ENCODE peak calls at places on chromosomes 4 and X, in five cellular contexts. V, D, Z, I and P are unnamed samples.
A peak's percentile ranks its signal among the peaks of the same experiment; 100 is the strongest.

GRCh38 chr4:159564615-159565014 is 461.7 kb downstream of the RAPGEF2 start:
- DNase-seq in V (peak; percentile 71), D (no peak), Z (no peak), I (no peak), P (peak; percentile 28)

GRCh38 chrX:119427024-119427794 is 28.1 kb downstream of the SLC25A43 start:
- DNase-seq in V (peak; percentile 75), D (no peak), Z (peak; percentile 9), I (no peak), P (peak; percentile 19)

GRCh38 chrX:154751669-154752271 is 893 bp upstream of the GAB3 start:
- DNase-seq in V (no peak), D (peak; percentile 29), Z (no peak), I (no peak), P (no peak)

GRCh38 chr4:41428205-41428940 is 109.6 kb upstream of the LIMCH1 start:
- DNase-seq in V (no peak), D (no peak), Z (no peak), I (no peak), P (no peak)

GRCh38 chrX:132833373-132833772 is 125.1 kb downstream of the HS6ST2 start:
- DNase-seq in V (no peak), D (peak; percentile 20), Z (no peak), I (peak; percentile 1), P (no peak)

GRCh38 chr4:115090483-115091075 is 22.8 kb downstream of the NDST4 start:
- DNase-seq in V (no peak), D (peak; percentile 62), Z (no peak), I (peak; percentile 4), P (no peak)

GRCh38 chrX:95762716-95763115 is 921.9 kb upstream of the DIAPH2 start:
- DNase-seq in V (no peak), D (peak; percentile 46), Z (no peak), I (no peak), P (no peak)

GRCh38 chr4:108135549-108136209 is 33.1 kb downstream of the LEF1 start:
- DNase-seq in V (no peak), D (no peak), Z (no peak), I (no peak), P (no peak)

GRCh38 chr4:176230827-176231226 is 35.4 kb upstream of the SPATA4 start:
- DNase-seq in V (no peak), D (no peak), Z (no peak), I (no peak), P (no peak)

GRCh38 chr4:60241886-60242285 is 958.2 kb upstream of the ADGRL3 start:
- DNase-seq in V (no peak), D (peak; percentile 38), Z (no peak), I (no peak), P (no peak)

GRCh38 chr4:158940276-158940675 is 162.6 kb upstream of the RAPGEF2 start:
- DNase-seq in V (no peak), D (no peak), Z (no peak), I (no peak), P (no peak)

GRCh38 chr4:124139044-124139443 is 573.5 kb downstream of the ANKRD50 start:
- DNase-seq in V (no peak), D (no peak), Z (no peak), I (no peak), P (no peak)

GRCh38 chrX:123884809-123885408 is 25.1 kb downstream of the XIAP start:
- DNase-seq in V (no peak), D (peak; percentile 49), Z (no peak), I (peak; percentile 60), P (peak; percentile 72)

GRCh38 chrX:25156323-25156722 is 140.6 kb upstream of the ARX start:
- DNase-seq in V (no peak), D (no peak), Z (no peak), I (no peak), P (no peak)

GRCh38 chrX:39946822-39947221 is 150.9 kb downstream of the BCOR start:
- DNase-seq in V (no peak), D (no peak), Z (no peak), I (no peak), P (no peak)

GRCh38 chrX:20315140-20315539 is 48.4 kb upstream of the RPS6KA3 start:
- DNase-seq in V (no peak), D (no peak), Z (no peak), I (no peak), P (no peak)

GRCh38 chr4:96894621-96895020 is 1054.7 kb downstream of the PDHA2 start:
- DNase-seq in V (no peak), D (no peak), Z (no peak), I (no peak), P (no peak)

GRCh38 chr4:86543560-86544312 is 50.4 kb upstream of the PTPN13 start:
- DNase-seq in V (no peak), D (no peak), Z (no peak), I (no peak), P (no peak)

GRCh38 chr4:41757521-41758156 is 9.1 kb upstream of the PHOX2B start:
- DNase-seq in V (no peak), D (no peak), Z (no peak), I (no peak), P (no peak)

GRCh38 chrX:39721570-39722279 is 376.0 kb downstream of the BCOR start:
- DNase-seq in V (no peak), D (no peak), Z (no peak), I (no peak), P (no peak)

GRCh38 chr4:38366451-38366850 is 297.5 kb upstream of the KLF3 start:
- DNase-seq in V (no peak), D (peak; percentile 3), Z (no peak), I (no peak), P (no peak)

GRCh38 chr4:33746979-33747378 is 2497.3 kb downstream of the ARAP2 start:
- DNase-seq in V (no peak), D (no peak), Z (no peak), I (no peak), P (no peak)

GRCh38 chr4:36399762-36400353 is 118.4 kb downstream of the DTHD1 start:
- DNase-seq in V (peak; percentile 76), D (peak; percentile 37), Z (no peak), I (no peak), P (peak; percentile 75)

GRCh38 chrX:15336023-15336413 is 695 bp upstream of the PIGA start:
- DNase-seq in V (no peak), D (peak; percentile 26), Z (no peak), I (peak; percentile 44), P (no peak)

GRCh38 chr4:168273838-168274237 is 44.7 kb downstream of the DDX60 start:
- DNase-seq in V (no peak), D (no peak), Z (no peak), I (no peak), P (no peak)

GRCh38 chrX:51862920-51863319 is 30.5 kb upstream of the MAGED1 start:
- DNase-seq in V (no peak), D (no peak), Z (no peak), I (no peak), P (no peak)

GRCh38 chr4:109811707-109812106 is 3.9 kb upstream of the GAR1 start:
- DNase-seq in V (no peak), D (no peak), Z (no peak), I (no peak), P (no peak)

GRCh38 chr4:67940505-67940904 is 22.8 kb downstream of the TMPRSS11A start:
- DNase-seq in V (no peak), D (no peak), Z (no peak), I (no peak), P (no peak)

GRCh38 chr4:182808673-182809416 is 108.3 kb downstream of the DCTD start:
- DNase-seq in V (no peak), D (no peak), Z (no peak), I (no peak), P (no peak)

GRCh38 chr4:3660928-3661515 is 105.2 kb upstream of the ADRA2C start:
- DNase-seq in V (no peak), D (no peak), Z (no peak), I (no peak), P (peak; percentile 19)

GRCh38 chr4:101790521-101791188 is at the start of gene BANK1:
- DNase-seq in V (peak; percentile 91), D (peak; percentile 73), Z (no peak), I (peak; percentile 11), P (peak; percentile 63)

GRCh38 chr4:99816611-99817309 is at the start of gene DAPP1:
- DNase-seq in V (peak; percentile 94), D (no peak), Z (no peak), I (no peak), P (peak; percentile 62)

GRCh38 chr4:165605811-165606210 is 227.0 kb downstream of the CPE start:
- DNase-seq in V (no peak), D (no peak), Z (no peak), I (no peak), P (no peak)

GRCh38 chrX:40849906-40850672 is 114.7 kb upstream of the MED14 start:
- DNase-seq in V (no peak), D (no peak), Z (no peak), I (no peak), P (no peak)

GRCh38 chr4:2292679-2293108 is 30.8 kb upstream of the MXD4 start:
- DNase-seq in V (no peak), D (no peak), Z (no peak), I (peak; percentile 88), P (no peak)
- H3K4me1 ChIP-seq in V (peaks cover 5% of the 10 kb centered on the region), D (peaks cover 10% of the 10 kb centered on the region), Z (no peaks in the 10 kb centered on the region), I (peaks cover 8% of the 10 kb centered on the region), P (no peaks in the 10 kb centered on the region)

GRCh38 chr4:145843148-145843547 is 95.5 kb downstream of the ZNF827 start:
- DNase-seq in V (no peak), D (no peak), Z (no peak), I (no peak), P (no peak)

GRCh38 chr4:145847764-145848163 is 90.9 kb downstream of the ZNF827 start:
- DNase-seq in V (no peak), D (no peak), Z (no peak), I (no peak), P (no peak)

GRCh38 chr4:145843651-145844050 is 95.0 kb downstream of the ZNF827 start:
- DNase-seq in V (no peak), D (no peak), Z (no peak), I (no peak), P (no peak)

GRCh38 chr4:145842224-145842887 is 96.3 kb downstream of the ZNF827 start:
- DNase-seq in V (no peak), D (no peak), Z (no peak), I (no peak), P (no peak)

GRCh38 chr4:145845118-145845517 is 93.5 kb downstream of the ZNF827 start:
- DNase-seq in V (no peak), D (no peak), Z (no peak), I (no peak), P (no peak)
- H3K36me3 ChIP-seq in V (no peaks in the 10 kb centered on the region), D (peaks cover 45% of the 10 kb centered on the region), Z (no peaks in the 10 kb centered on the region), I (peaks cover 60% of the 10 kb centered on the region), P (no peaks in the 10 kb centered on the region)

GRCh38 chrX:150831863-150832262 is 66.6 kb downstream of the CD99L2 start:
- DNase-seq in V (no peak), D (no peak), Z (no peak), I (no peak), P (no peak)
- TF ChIP-seq CTCF in V (no peak), D (no peak), Z (no peak), I (no peak), P (no peak)

GRCh38 chr4:76308548-76308947 is 2.0 kb downstream of the STBD1 start:
- DNase-seq in V (peak; percentile 65), D (peak; percentile 94), Z (peak; percentile 29), I (peak; percentile 28), P (no peak)

GRCh38 chr4:76309939-76310549 is 3.5 kb downstream of the STBD1 start:
- DNase-seq in V (no peak), D (no peak), Z (no peak), I (no peak), P (no peak)

GRCh38 chr4:76306882-76307669 is 543 bp downstream of the STBD1 start:
- DNase-seq in V (peak; percentile 78), D (peak; percentile 74), Z (peak; percentile 60), I (peak; percentile 77), P (peak; percentile 77)

GRCh38 chr4:76305971-76306881 is at the start of gene STBD1:
- DNase-seq in V (peak; percentile 85), D (peak; percentile 96), Z (peak; percentile 74), I (peak; percentile 86), P (peak; percentile 94)

GRCh38 chr4:76307670-76308014 is 1.1 kb downstream of the STBD1 start:
- DNase-seq in V (no peak), D (peak; percentile 46), Z (peak; percentile 12), I (peak; percentile 68), P (no peak)
- H3K4me1 ChIP-seq in V (peaks cover 34% of the 10 kb centered on the region), D (peaks cover 20% of the 10 kb centered on the region), Z (peaks cover 4% of the 10 kb centered on the region), I (no peaks in the 10 kb centered on the region), P (peaks cover 37% of the 10 kb centered on the region)